ENCODE peak calls at places on chromosomes 4 and X, in six cellular contexts. One of them, this sample, is unnamed.

GRCh38 chr4:147860960-147861359 is 129.1 kb downstream of the ARHGAP10 start:
- DNase-seq in Calu3: no peak
- DNase-seq in astrocyte of the cerebellum: no peak
- DNase-seq in foreskin fibroblast: no peak
- DNase-seq in astrocyte of the spinal cord: no peak
- DNase-seq in NCI-H345: no peak
- DNase-seq in this sample: no peak

GRCh38 chrX:148333989-148334388 is 166.4 kb upstream of the AFF2 start:
- DNase-seq in NCI-H345: no peak
- DNase-seq in foreskin fibroblast: no peak
- DNase-seq in astrocyte of the spinal cord: no peak
- DNase-seq in astrocyte of the cerebellum: no peak
- DNase-seq in Calu3: no peak
- DNase-seq in this sample: no peak

GRCh38 chr4:7928711-7929505 is 10.8 kb downstream of the AFAP1 start:
- DNase-seq in NCI-H345: no peak
- DNase-seq in Calu3: no peak
- DNase-seq in astrocyte of the spinal cord: no peak
- DNase-seq in astrocyte of the cerebellum: no peak
- DNase-seq in foreskin fibroblast: no peak
- DNase-seq in this sample: no peak

GRCh38 chrX:102154900-102155805 is 624 bp downstream of the BEX5 start:
- DNase-seq in astrocyte of the spinal cord: no peak
- DNase-seq in Calu3: peak; percentile 14
- DNase-seq in foreskin fibroblast: no peak
- DNase-seq in NCI-H345: no peak
- DNase-seq in astrocyte of the cerebellum: no peak
- DNase-seq in this sample: peak; percentile 25

GRCh38 chr4:149311076-149311475 is 504.6 kb downstream of the IQCM start:
- DNase-seq in foreskin fibroblast: no peak
- DNase-seq in astrocyte of the spinal cord: no peak
- DNase-seq in astrocyte of the cerebellum: no peak
- DNase-seq in Calu3: no peak
- DNase-seq in NCI-H345: no peak
- DNase-seq in this sample: no peak

GRCh38 chrX:133350751-133351150 is 64.5 kb downstream of the GPC4 start:
- DNase-seq in Calu3: peak; percentile 2
- DNase-seq in foreskin fibroblast: no peak
- DNase-seq in NCI-H345: no peak
- DNase-seq in astrocyte of the spinal cord: no peak
- DNase-seq in astrocyte of the cerebellum: no peak
- DNase-seq in this sample: peak; percentile 37

GRCh38 chrX:13023526-13024469 is 20.6 kb downstream of the FAM9C start:
- DNase-seq in Calu3: no peak
- DNase-seq in NCI-H345: no peak
- DNase-seq in foreskin fibroblast: no peak
- DNase-seq in astrocyte of the spinal cord: no peak
- DNase-seq in astrocyte of the cerebellum: no peak
- DNase-seq in this sample: no peak

GRCh38 chr4:146481246-146481645 is 40.5 kb downstream of the SLC10A7 start:
- DNase-seq in Calu3: no peak
- DNase-seq in astrocyte of the cerebellum: no peak
- DNase-seq in foreskin fibroblast: no peak
- DNase-seq in NCI-H345: no peak
- DNase-seq in astrocyte of the spinal cord: no peak
- DNase-seq in this sample: no peak

GRCh38 chr4:138911903-138912713 is 103.5 kb upstream of the NOCT start:
- DNase-seq in astrocyte of the spinal cord: no peak
- DNase-seq in Calu3: peak; percentile 13
- DNase-seq in astrocyte of the cerebellum: no peak
- DNase-seq in NCI-H345: peak; percentile 74
- DNase-seq in foreskin fibroblast: no peak
- DNase-seq in this sample: no peak

GRCh38 chr4:176538217-176538925 is 218.6 kb downstream of the SPCS3 start:
- DNase-seq in astrocyte of the spinal cord: peak; percentile 92
- DNase-seq in foreskin fibroblast: peak; percentile 88
- DNase-seq in Calu3: no peak
- DNase-seq in NCI-H345: no peak
- DNase-seq in astrocyte of the cerebellum: peak; percentile 85
- DNase-seq in this sample: no peak

GRCh38 chrX:41090568-41091238 is 5.5 kb downstream of the USP9X start:
- DNase-seq in Calu3: no peak
- DNase-seq in foreskin fibroblast: no peak
- DNase-seq in astrocyte of the spinal cord: no peak
- DNase-seq in astrocyte of the cerebellum: no peak
- DNase-seq in NCI-H345: no peak
- DNase-seq in this sample: no peak

GRCh38 chr4:101604976-101605375 is 185.6 kb upstream of the BANK1 start:
- DNase-seq in astrocyte of the spinal cord: peak; percentile 33
- DNase-seq in NCI-H345: no peak
- DNase-seq in astrocyte of the cerebellum: peak; percentile 55
- DNase-seq in foreskin fibroblast: no peak
- DNase-seq in Calu3: no peak
- DNase-seq in this sample: no peak

GRCh38 chrX:67700607-67701006 is 156.8 kb downstream of the AR start:
- DNase-seq in astrocyte of the spinal cord: no peak
- DNase-seq in astrocyte of the cerebellum: no peak
- DNase-seq in foreskin fibroblast: no peak
- DNase-seq in NCI-H345: no peak
- DNase-seq in Calu3: no peak
- DNase-seq in this sample: no peak

GRCh38 chr4:121977251-121978168 is 25.6 kb upstream of the TRPC3 start:
- DNase-seq in NCI-H345: no peak
- DNase-seq in Calu3: no peak
- DNase-seq in astrocyte of the cerebellum: no peak
- DNase-seq in astrocyte of the spinal cord: no peak
- DNase-seq in foreskin fibroblast: no peak
- DNase-seq in this sample: no peak

GRCh38 chr4:111434581-111434980 is 710.7 kb upstream of the FAM241A start:
- DNase-seq in astrocyte of the cerebellum: no peak
- DNase-seq in foreskin fibroblast: no peak
- DNase-seq in NCI-H345: no peak
- DNase-seq in astrocyte of the spinal cord: no peak
- DNase-seq in Calu3: no peak
- DNase-seq in this sample: no peak

GRCh38 chr4:72767903-72768817 is 199.1 kb upstream of the ADAMTS3 start:
- DNase-seq in foreskin fibroblast: peak; percentile 16
- DNase-seq in Calu3: no peak
- DNase-seq in astrocyte of the spinal cord: peak; percentile 84
- DNase-seq in NCI-H345: no peak
- DNase-seq in astrocyte of the cerebellum: peak; percentile 86
- DNase-seq in this sample: no peak

GRCh38 chrX:146907391-146908240 is 93.1 kb upstream of the CXorf51A start:
- DNase-seq in astrocyte of the cerebellum: peak; percentile 4
- DNase-seq in NCI-H345: no peak
- DNase-seq in Calu3: no peak
- DNase-seq in astrocyte of the spinal cord: peak; percentile 3
- DNase-seq in foreskin fibroblast: no peak
- DNase-seq in this sample: no peak

GRCh38 chrX:45187731-45188130 is 12.9 kb downstream of the DIPK2B start:
- DNase-seq in NCI-H345: no peak
- DNase-seq in Calu3: no peak
- DNase-seq in foreskin fibroblast: no peak
- DNase-seq in astrocyte of the cerebellum: no peak
- DNase-seq in astrocyte of the spinal cord: no peak
- DNase-seq in this sample: no peak

GRCh38 chrX:121931567-121931966 is 884.2 kb downstream of the GLUD2 start:
- DNase-seq in foreskin fibroblast: no peak
- DNase-seq in Calu3: no peak
- DNase-seq in astrocyte of the cerebellum: no peak
- DNase-seq in astrocyte of the spinal cord: no peak
- DNase-seq in NCI-H345: no peak
- DNase-seq in this sample: no peak

GRCh38 chrX:100864967-100865366 is 9.2 kb downstream of the NOX1 start:
- DNase-seq in Calu3: no peak
- DNase-seq in NCI-H345: no peak
- DNase-seq in foreskin fibroblast: peak; percentile 56
- DNase-seq in astrocyte of the spinal cord: peak; percentile 48
- DNase-seq in astrocyte of the cerebellum: peak; percentile 27
- DNase-seq in this sample: no peak

GRCh38 chr4:183987987-183988392 is 82.9 kb downstream of the STOX2 start:
- DNase-seq in Calu3: peak; percentile 63
- DNase-seq in astrocyte of the cerebellum: peak; percentile 59
- DNase-seq in foreskin fibroblast: peak; percentile 18
- DNase-seq in NCI-H345: no peak
- DNase-seq in astrocyte of the spinal cord: peak; percentile 92
- DNase-seq in this sample: peak; percentile 68

GRCh38 chrX:148771440-148771839 is 271.0 kb downstream of the AFF2 start:
- DNase-seq in astrocyte of the cerebellum: no peak
- DNase-seq in NCI-H345: no peak
- DNase-seq in Calu3: no peak
- DNase-seq in foreskin fibroblast: no peak
- DNase-seq in astrocyte of the spinal cord: peak; percentile 5
- DNase-seq in this sample: no peak

GRCh38 chr4:517061-517805 is 18.2 kb downstream of the PIGG start:
- DNase-seq in NCI-H345: no peak
- DNase-seq in astrocyte of the spinal cord: no peak
- DNase-seq in foreskin fibroblast: no peak
- DNase-seq in Calu3: no peak
- DNase-seq in astrocyte of the cerebellum: no peak
- DNase-seq in this sample: no peak

GRCh38 chr4:52883707-52884669 is 21.9 kb downstream of the RASL11B start:
- DNase-seq in astrocyte of the cerebellum: no peak
- DNase-seq in Calu3: no peak
- DNase-seq in NCI-H345: no peak
- DNase-seq in astrocyte of the spinal cord: no peak
- DNase-seq in foreskin fibroblast: no peak
- DNase-seq in this sample: no peak

GRCh38 chr4:155510771-155511170 is 134.0 kb upstream of the MAP9 start:
- DNase-seq in astrocyte of the spinal cord: no peak
- DNase-seq in astrocyte of the cerebellum: no peak
- DNase-seq in foreskin fibroblast: no peak
- DNase-seq in Calu3: no peak
- DNase-seq in NCI-H345: no peak
- DNase-seq in this sample: no peak

GRCh38 chr4:94639298-94639697 is 118.5 kb upstream of the BMPR1B start:
- DNase-seq in astrocyte of the cerebellum: no peak
- DNase-seq in astrocyte of the spinal cord: no peak
- DNase-seq in foreskin fibroblast: no peak
- DNase-seq in NCI-H345: no peak
- DNase-seq in Calu3: no peak
- DNase-seq in this sample: no peak

GRCh38 chr4:2839060-2839459 is 4.6 kb upstream of the ADD1 start:
- DNase-seq in astrocyte of the cerebellum: no peak
- DNase-seq in NCI-H345: no peak
- DNase-seq in foreskin fibroblast: no peak
- DNase-seq in Calu3: no peak
- DNase-seq in astrocyte of the spinal cord: no peak
- DNase-seq in this sample: no peak

GRCh38 chr4:8044699-8045098 is 105.0 kb upstream of the AFAP1 start:
- DNase-seq in astrocyte of the spinal cord: no peak
- DNase-seq in astrocyte of the cerebellum: no peak
- DNase-seq in NCI-H345: peak; percentile 97
- DNase-seq in foreskin fibroblast: no peak
- DNase-seq in Calu3: no peak
- DNase-seq in this sample: no peak

GRCh38 chr4:4182835-4183568 is 43.7 kb downstream of the OTOP1 start:
- DNase-seq in astrocyte of the spinal cord: no peak
- DNase-seq in Calu3: peak; percentile 40
- DNase-seq in NCI-H345: no peak
- DNase-seq in foreskin fibroblast: no peak
- DNase-seq in astrocyte of the cerebellum: no peak
- DNase-seq in this sample: no peak

GRCh38 chr4:26647523-26648224 is 63.8 kb downstream of the TBC1D19 start:
- DNase-seq in Calu3: no peak
- DNase-seq in astrocyte of the cerebellum: no peak
- DNase-seq in NCI-H345: no peak
- DNase-seq in foreskin fibroblast: no peak
- DNase-seq in astrocyte of the spinal cord: no peak
- DNase-seq in this sample: no peak

This sample was measured in stomach.